ENCODE peak calls at places on chromosome 9, in seven cellular contexts. H, K, U, W, Z, J and R are unnamed samples. For H3K9me3, the result is how much of the 10 kb centered on the place peaks cover.

GRCh38 chr9:35609001-35609819 is 4.1 kb downstream of the TESK1 start:
- DNase-seq in H (no peak), K (no peak), W (no peak), U (no peak), Z (peak), J (no peak), R (no peak)

GRCh38 chr9:98848450-98849149 is 41.1 kb downstream of the GALNT12 start:
- DNase-seq in H (peak), U (peak), Z (peak), K (peak), W (peak), J (peak), R (peak)

GRCh38 chr9:136311433-136312375 is 7.8 kb upstream of the CCDC187 start:
- DNase-seq in U (no peak), J (no peak), Z (peak), H (no peak), W (no peak), K (no peak), R (no peak)

GRCh38 chr9:13688990-13689600 is 409.6 kb upstream of the MPDZ start:
- DNase-seq in H (no peak), W (no peak), Z (no peak), K (no peak), J (no peak), U (no peak), R (no peak)

GRCh38 chr9:95003694-95004451 is 277.4 kb downstream of the AOPEP start:
- DNase-seq in Z (peak), H (peak), W (peak), K (peak), J (no peak), U (peak), R (no peak)

GRCh38 chr9:132043708-132044107 is 36.0 kb downstream of the MED27 start:
- DNase-seq in Z (no peak), J (no peak), U (no peak), K (no peak), W (no peak), H (no peak), R (no peak)

GRCh38 chr9:117415584-117415937 is 704 bp upstream of the ASTN2 start:
- DNase-seq in K (no peak), J (no peak), W (no peak), U (no peak), Z (no peak), H (no peak), R (no peak)

GRCh38 chr9:27369591-27369990 is 72.6 kb upstream of the EQTN start:
- DNase-seq in H (no peak), Z (no peak), K (no peak), U (no peak), J (no peak), W (no peak), R (no peak)

GRCh38 chr9:121985792-121986494 is 107.2 kb downstream of the TTLL11 start:
- DNase-seq in H (no peak), J (no peak), U (peak), Z (peak), W (peak), K (no peak), R (no peak)

GRCh38 chr9:78765861-78766260 is 468.9 kb downstream of the PSAT1 start:
- DNase-seq in K (no peak), H (no peak), W (no peak), Z (no peak), J (no peak), U (no peak), R (no peak)

GRCh38 chr9:134768332-134769083 is 112.1 kb upstream of the FCN2 start:
- DNase-seq in H (no peak), W (peak), U (peak), K (no peak), Z (peak), J (no peak), R (no peak)

GRCh38 chr9:134766587-134766986 is 114.0 kb upstream of the FCN2 start:
- DNase-seq in J (no peak), Z (no peak), K (no peak), W (no peak), H (no peak), U (no peak), R (no peak)

GRCh38 chr9:134765785-134766184 is 114.8 kb upstream of the FCN2 start:
- DNase-seq in W (no peak), J (no peak), H (no peak), Z (no peak), K (no peak), U (no peak), R (no peak)

GRCh38 chr9:134760750-134761420 is 119.3 kb downstream of the COL5A1 start:
- DNase-seq in Z (no peak), J (no peak), U (no peak), H (no peak), W (no peak), K (no peak), R (no peak)

DNA sequence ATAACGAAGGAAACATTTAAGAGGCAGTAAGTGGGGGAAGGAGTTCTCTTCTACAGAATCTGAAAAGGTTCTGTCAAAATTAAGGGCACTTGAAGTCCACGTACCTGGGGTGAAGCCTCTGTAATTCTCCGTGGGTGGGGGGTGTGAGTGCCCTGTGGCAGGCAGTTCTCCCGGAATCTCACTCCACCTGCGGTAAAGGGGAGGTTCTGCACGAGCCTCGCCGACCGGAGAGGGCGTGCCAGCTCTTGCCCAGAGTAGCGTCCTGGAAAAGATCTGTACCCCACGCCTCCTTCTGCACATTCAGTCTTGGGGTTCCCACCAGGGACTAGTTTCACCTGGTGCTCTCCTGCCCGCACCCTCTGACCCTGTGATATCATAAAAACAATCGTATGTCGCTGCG is 115.7 kb upstream of the FCN2 start:
- DNase-seq in U (no peak), H (peak), Z (no peak), J (no peak), W (no peak), K (no peak), R (no peak)
- H3K9me3 ChIP-seq in U (under half), H (under half), Z (under half), J (under half), W (under half), K (under half), R (under half)

GRCh38 chr9:111529787-111530186 is 4.8 kb downstream of the ZNF483 start:
- DNase-seq in Z (no peak), H (no peak), K (no peak), W (no peak), J (no peak), U (no peak), R (no peak)

GRCh38 chr9:111531716-111532115 is 6.7 kb downstream of the ZNF483 start:
- DNase-seq in Z (no peak), J (no peak), W (no peak), U (no peak), H (no peak), K (no peak), R (no peak)

GRCh38 chr9:111527347-111527746 is 2.4 kb downstream of the ZNF483 start:
- DNase-seq in Z (no peak), J (no peak), H (no peak), K (no peak), W (no peak), U (no peak), R (no peak)

GRCh38 chr9:111533099-111533785 is 8.3 kb downstream of the ZNF483 start:
- DNase-seq in Z (no peak), K (no peak), H (no peak), J (no peak), U (no peak), W (no peak), R (no peak)
- H3K9me3 ChIP-seq in Z (under half), K (under half), H (under half), J (under half), U (under half), W (under half), R (under half)

GRCh38 chr9:100540327-100540726 is 37.6 kb upstream of the CAVIN4 start:
- DNase-seq in U (no peak), K (no peak), H (no peak), Z (peak), J (no peak), W (no peak), R (no peak)
- H3K9me3 ChIP-seq in U (under half), K (under half), H (under half), Z (under half), J (under half), W (under half), R (under half)

DNA sequence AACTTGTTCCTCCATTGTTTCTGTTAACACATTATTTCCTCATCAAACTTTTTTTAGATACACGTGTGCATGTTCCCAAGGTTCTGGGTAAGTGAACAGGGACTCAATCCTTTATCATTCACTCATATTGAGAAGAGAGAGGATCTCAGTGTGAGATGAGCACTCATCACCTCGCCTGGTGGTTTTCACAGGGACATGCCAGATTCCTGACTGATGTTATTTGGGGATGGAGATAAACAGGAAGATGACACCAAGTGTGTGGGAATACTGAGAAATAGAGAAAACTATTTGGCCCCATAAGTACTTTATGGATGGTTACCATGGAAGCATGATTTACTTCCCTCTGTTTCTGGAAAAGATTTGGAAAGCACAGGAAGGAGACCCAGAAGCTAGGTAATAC is 533.3 kb upstream of the DMAC1 start:
- DNase-seq in H (no peak), K (no peak), U (no peak), Z (no peak), J (no peak), W (no peak), R (no peak)
- H3K9me3 ChIP-seq in H (under half), K (under half), U (under half), Z (under half), J (under half), W (under half), R (under half)

DNA sequence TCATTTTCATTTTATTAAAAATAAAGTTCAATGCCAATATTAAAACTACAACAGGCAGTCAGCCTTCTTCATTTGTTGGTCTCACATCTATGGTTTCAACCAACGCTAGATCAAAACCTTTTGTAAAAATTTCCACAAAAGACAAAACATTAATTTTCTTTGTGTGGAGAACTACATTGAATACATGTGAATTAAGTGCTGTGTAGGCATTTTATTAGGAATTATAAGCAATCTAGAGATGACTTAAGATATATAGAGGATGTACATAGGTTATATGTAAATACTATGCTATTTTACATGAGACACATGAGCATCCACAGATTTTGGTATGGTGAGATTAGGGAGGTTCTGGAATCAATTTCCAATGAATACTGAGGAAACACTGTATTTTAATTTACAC is 94.2 kb downstream of the CYLC2 start:
- DNase-seq in W (no peak), H (no peak), K (no peak), U (no peak), J (no peak), Z (no peak), R (no peak)
- H3K9me3 ChIP-seq in W (under half), H (under half), K (under half), U (under half), J (under half), Z (under half), R (under half)